ENCODE peak calls at places on chromosomes 5 and 9, in nine cellular contexts. One of them, this sample, is unnamed.

GRCh38 chr9:22244141-22245011 is 202.2 kb upstream of the DMRTA1 start:
- DNase-seq in mammary epithelial cell: peak; percentile 58
- DNase-seq in lung: no peak
- DNase-seq in prostate gland: no peak
- DNase-seq in HFF-Myc: peak; percentile 33
- DNase-seq in colonic mucosa: peak; percentile 45
- DNase-seq in cardiac muscle cell: peak; percentile 65
- DNase-seq in AG04450: no peak
- DNase-seq in PC-9: peak; percentile 49
- DNase-seq in this sample: no peak

GRCh38 chr5:133398646-133399081 is 213.7 kb downstream of the FSTL4 start:
- DNase-seq in mammary epithelial cell: no peak
- DNase-seq in lung: peak; percentile 17
- DNase-seq in prostate gland: no peak
- DNase-seq in HFF-Myc: no peak
- DNase-seq in colonic mucosa: no peak
- DNase-seq in cardiac muscle cell: no peak
- DNase-seq in AG04450: no peak
- DNase-seq in PC-9: no peak
- DNase-seq in this sample: peak; percentile 63

GRCh38 chr5:107215581-107215980 is 455.2 kb downstream of the EFNA5 start:
- DNase-seq in mammary epithelial cell: peak; percentile 11
- DNase-seq in lung: no peak
- DNase-seq in prostate gland: no peak
- DNase-seq in HFF-Myc: no peak
- DNase-seq in colonic mucosa: no peak
- DNase-seq in cardiac muscle cell: no peak
- DNase-seq in AG04450: no peak
- DNase-seq in PC-9: peak; percentile 9
- DNase-seq in this sample: no peak

GRCh38 chr9:115883467-115884329 is 269.9 kb upstream of the PAPPA start:
- DNase-seq in mammary epithelial cell: peak; percentile 66
- DNase-seq in lung: no peak
- DNase-seq in prostate gland: peak; percentile 12
- DNase-seq in HFF-Myc: peak; percentile 26
- DNase-seq in colonic mucosa: peak; percentile 23
- DNase-seq in cardiac muscle cell: peak; percentile 47
- DNase-seq in AG04450: peak; percentile 10
- DNase-seq in PC-9: peak; percentile 53
- DNase-seq in this sample: no peak

GRCh38 chr5:6742081-6742758 is 29.0 kb downstream of the TENT4A start:
- DNase-seq in mammary epithelial cell: no peak
- DNase-seq in lung: no peak
- DNase-seq in prostate gland: no peak
- DNase-seq in HFF-Myc: no peak
- DNase-seq in colonic mucosa: no peak
- DNase-seq in cardiac muscle cell: no peak
- DNase-seq in AG04450: no peak
- DNase-seq in PC-9: no peak
- DNase-seq in this sample: peak; percentile 51

GRCh38 chr5:55176176-55176818 is 3.3 kb upstream of the CDC20B start:
- DNase-seq in mammary epithelial cell: peak; percentile 53
- DNase-seq in lung: no peak
- DNase-seq in prostate gland: no peak
- DNase-seq in HFF-Myc: no peak
- DNase-seq in colonic mucosa: peak; percentile 76
- DNase-seq in cardiac muscle cell: peak; percentile 82
- DNase-seq in AG04450: no peak
- DNase-seq in PC-9: peak; percentile 72
- DNase-seq in this sample: no peak

GRCh38 chr9:6194934-6195333 is 20.7 kb upstream of the IL33 start:
- DNase-seq in mammary epithelial cell: no peak
- DNase-seq in lung: no peak
- DNase-seq in prostate gland: no peak
- DNase-seq in HFF-Myc: no peak
- DNase-seq in colonic mucosa: no peak
- DNase-seq in cardiac muscle cell: no peak
- DNase-seq in AG04450: no peak
- DNase-seq in PC-9: no peak
- DNase-seq in this sample: no peak

GRCh38 chr9:3887121-3887797 is 361.5 kb upstream of the RFX3 start:
- DNase-seq in mammary epithelial cell: peak; percentile 17
- DNase-seq in lung: no peak
- DNase-seq in prostate gland: no peak
- DNase-seq in HFF-Myc: no peak
- DNase-seq in colonic mucosa: no peak
- DNase-seq in cardiac muscle cell: no peak
- DNase-seq in AG04450: no peak
- DNase-seq in PC-9: no peak
- DNase-seq in this sample: no peak

GRCh38 chr5:44398382-44398781 is 9.2 kb upstream of the FGF10 start:
- DNase-seq in mammary epithelial cell: no peak
- DNase-seq in lung: no peak
- DNase-seq in prostate gland: no peak
- DNase-seq in HFF-Myc: no peak
- DNase-seq in colonic mucosa: no peak
- DNase-seq in cardiac muscle cell: no peak
- DNase-seq in AG04450: no peak
- DNase-seq in PC-9: no peak
- DNase-seq in this sample: no peak

GRCh38 chr5:1555011-1555807 is 31.4 kb upstream of the LPCAT1 start:
- DNase-seq in mammary epithelial cell: peak; percentile 85
- DNase-seq in lung: peak; percentile 91
- DNase-seq in prostate gland: no peak
- DNase-seq in HFF-Myc: no peak
- DNase-seq in colonic mucosa: peak; percentile 28
- DNase-seq in cardiac muscle cell: no peak
- DNase-seq in AG04450: no peak
- DNase-seq in PC-9: peak; percentile 100
- DNase-seq in this sample: peak; percentile 93

GRCh38 chr5:119368238-119368630 is 12.4 kb downstream of the TNFAIP8 start:
- DNase-seq in mammary epithelial cell: no peak
- DNase-seq in lung: no peak
- DNase-seq in prostate gland: no peak
- DNase-seq in HFF-Myc: no peak
- DNase-seq in colonic mucosa: no peak
- DNase-seq in cardiac muscle cell: no peak
- DNase-seq in AG04450: no peak
- DNase-seq in PC-9: no peak
- DNase-seq in this sample: no peak

GRCh38 chr5:65198777-65199120 is 283.0 kb downstream of the ADAMTS6 start:
- DNase-seq in mammary epithelial cell: peak; percentile 99
- DNase-seq in lung: no peak
- DNase-seq in prostate gland: no peak
- DNase-seq in HFF-Myc: peak; percentile 99
- DNase-seq in colonic mucosa: no peak
- DNase-seq in cardiac muscle cell: no peak
- DNase-seq in AG04450: peak; percentile 97
- DNase-seq in PC-9: peak; percentile 35
- DNase-seq in this sample: no peak

GRCh38 chr9:3868012-3868411 is 342.2 kb upstream of the RFX3 start:
- DNase-seq in mammary epithelial cell: no peak
- DNase-seq in lung: no peak
- DNase-seq in prostate gland: no peak
- DNase-seq in HFF-Myc: no peak
- DNase-seq in colonic mucosa: no peak
- DNase-seq in cardiac muscle cell: no peak
- DNase-seq in AG04450: no peak
- DNase-seq in PC-9: no peak
- DNase-seq in this sample: no peak

DNA sequence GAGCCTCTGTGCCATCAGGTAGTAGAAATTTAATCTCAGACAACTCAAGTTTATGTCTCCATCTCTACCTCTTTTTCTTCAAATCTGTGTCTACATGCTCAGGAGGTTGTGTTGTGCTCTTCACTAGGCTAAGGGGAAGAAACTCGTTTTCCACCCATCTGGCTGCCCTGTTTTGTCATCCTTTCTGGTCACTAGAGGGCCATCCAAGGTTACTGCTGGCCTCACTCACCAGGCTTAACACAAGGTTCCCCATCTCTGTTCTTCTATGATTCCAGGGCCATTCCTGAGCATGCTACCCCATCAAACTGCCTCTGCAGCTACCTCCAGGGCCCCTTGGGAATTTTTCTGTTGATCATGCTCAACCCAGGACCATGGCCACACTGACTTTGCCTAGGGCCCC is 213.3 kb upstream of the FBXL7 start:
- DNase-seq in mammary epithelial cell: no peak
- DNase-seq in lung: no peak
- DNase-seq in prostate gland: no peak
- DNase-seq in HFF-Myc: no peak
- DNase-seq in colonic mucosa: no peak
- DNase-seq in cardiac muscle cell: peak; percentile 35
- DNase-seq in AG04450: no peak
- DNase-seq in PC-9: no peak
- DNase-seq in this sample: no peak
- TF ChIP-seq CTCF in mammary epithelial cell: no peak
- TF ChIP-seq CTCF in lung: no peak
- TF ChIP-seq CTCF in prostate gland: no peak
- TF ChIP-seq CTCF in HFF-Myc: peak; percentile 18
- TF ChIP-seq CTCF in colonic mucosa: no peak
- TF ChIP-seq CTCF in cardiac muscle cell: peak; percentile 37
- TF ChIP-seq CTCF in AG04450: no peak
- TF ChIP-seq CTCF in PC-9: no peak
- TF ChIP-seq CTCF in this sample: peak; percentile 18

GRCh38 chr5:171221931-171222330 is 87.1 kb upstream of the TLX3 start:
- DNase-seq in mammary epithelial cell: no peak
- DNase-seq in lung: no peak
- DNase-seq in prostate gland: no peak
- DNase-seq in HFF-Myc: no peak
- DNase-seq in colonic mucosa: no peak
- DNase-seq in cardiac muscle cell: no peak
- DNase-seq in AG04450: no peak
- DNase-seq in PC-9: no peak
- DNase-seq in this sample: no peak

GRCh38 chr5:171226864-171227263 is 82.2 kb upstream of the TLX3 start:
- DNase-seq in mammary epithelial cell: no peak
- DNase-seq in lung: no peak
- DNase-seq in prostate gland: no peak
- DNase-seq in HFF-Myc: no peak
- DNase-seq in colonic mucosa: no peak
- DNase-seq in cardiac muscle cell: no peak
- DNase-seq in AG04450: no peak
- DNase-seq in PC-9: no peak
- DNase-seq in this sample: no peak

GRCh38 chr5:171223927-171224326 is 85.1 kb upstream of the TLX3 start:
- DNase-seq in mammary epithelial cell: no peak
- DNase-seq in lung: no peak
- DNase-seq in prostate gland: no peak
- DNase-seq in HFF-Myc: no peak
- DNase-seq in colonic mucosa: no peak
- DNase-seq in cardiac muscle cell: no peak
- DNase-seq in AG04450: no peak
- DNase-seq in PC-9: no peak
- DNase-seq in this sample: no peak

GRCh38 chr5:171226096-171226495 is 83.0 kb upstream of the TLX3 start:
- DNase-seq in mammary epithelial cell: no peak
- DNase-seq in lung: no peak
- DNase-seq in prostate gland: no peak
- DNase-seq in HFF-Myc: no peak
- DNase-seq in colonic mucosa: no peak
- DNase-seq in cardiac muscle cell: no peak
- DNase-seq in AG04450: no peak
- DNase-seq in PC-9: no peak
- DNase-seq in this sample: no peak
- TF ChIP-seq CTCF in mammary epithelial cell: peak; percentile 33
- TF ChIP-seq CTCF in lung: no peak
- TF ChIP-seq CTCF in prostate gland: no peak
- TF ChIP-seq CTCF in HFF-Myc: peak; percentile 17
- TF ChIP-seq CTCF in colonic mucosa: no peak
- TF ChIP-seq CTCF in cardiac muscle cell: peak; percentile 14
- TF ChIP-seq CTCF in AG04450: peak; percentile 45
- TF ChIP-seq CTCF in PC-9: no peak
- TF ChIP-seq CTCF in this sample: peak; percentile 48

GRCh38 chr9:134590240-134591081 is 51.1 kb upstream of the COL5A1 start:
- DNase-seq in mammary epithelial cell: no peak
- DNase-seq in lung: peak; percentile 59
- DNase-seq in prostate gland: no peak
- DNase-seq in HFF-Myc: no peak
- DNase-seq in colonic mucosa: peak; percentile 16
- DNase-seq in cardiac muscle cell: no peak
- DNase-seq in AG04450: no peak
- DNase-seq in PC-9: no peak
- DNase-seq in this sample: peak; percentile 62

GRCh38 chr9:134589748-134590147 is 51.9 kb upstream of the COL5A1 start:
- DNase-seq in mammary epithelial cell: no peak
- DNase-seq in lung: peak; percentile 26
- DNase-seq in prostate gland: no peak
- DNase-seq in HFF-Myc: no peak
- DNase-seq in colonic mucosa: peak; percentile 10
- DNase-seq in cardiac muscle cell: no peak
- DNase-seq in AG04450: no peak
- DNase-seq in PC-9: no peak
- DNase-seq in this sample: peak; percentile 54

GRCh38 chr9:134591082-134591571 is 50.5 kb upstream of the COL5A1 start:
- DNase-seq in mammary epithelial cell: no peak
- DNase-seq in lung: peak; percentile 28
- DNase-seq in prostate gland: no peak
- DNase-seq in HFF-Myc: no peak
- DNase-seq in colonic mucosa: no peak
- DNase-seq in cardiac muscle cell: no peak
- DNase-seq in AG04450: no peak
- DNase-seq in PC-9: no peak
- DNase-seq in this sample: peak; percentile 77

GRCh38 chr9:134585021-134585561 is 56.5 kb upstream of the COL5A1 start:
- DNase-seq in mammary epithelial cell: no peak
- DNase-seq in lung: peak; percentile 18
- DNase-seq in prostate gland: no peak
- DNase-seq in HFF-Myc: no peak
- DNase-seq in colonic mucosa: peak; percentile 7
- DNase-seq in cardiac muscle cell: no peak
- DNase-seq in AG04450: no peak
- DNase-seq in PC-9: no peak
- DNase-seq in this sample: peak; percentile 80

GRCh38 chr9:134585746-134586706 is 55.6 kb upstream of the COL5A1 start:
- DNase-seq in mammary epithelial cell: peak; percentile 6
- DNase-seq in lung: peak; percentile 25
- DNase-seq in prostate gland: no peak
- DNase-seq in HFF-Myc: no peak
- DNase-seq in colonic mucosa: peak; percentile 2
- DNase-seq in cardiac muscle cell: no peak
- DNase-seq in AG04450: no peak
- DNase-seq in PC-9: peak; percentile 58
- DNase-seq in this sample: peak; percentile 87
- TF ChIP-seq CTCF in mammary epithelial cell: no peak
- TF ChIP-seq CTCF in lung: no peak
- TF ChIP-seq CTCF in prostate gland: no peak
- TF ChIP-seq CTCF in HFF-Myc: no peak
- TF ChIP-seq CTCF in colonic mucosa: no peak
- TF ChIP-seq CTCF in cardiac muscle cell: peak; percentile 10
- TF ChIP-seq CTCF in AG04450: peak; percentile 47
- TF ChIP-seq CTCF in PC-9: no peak
- TF ChIP-seq CTCF in this sample: peak; percentile 36

DNA sequence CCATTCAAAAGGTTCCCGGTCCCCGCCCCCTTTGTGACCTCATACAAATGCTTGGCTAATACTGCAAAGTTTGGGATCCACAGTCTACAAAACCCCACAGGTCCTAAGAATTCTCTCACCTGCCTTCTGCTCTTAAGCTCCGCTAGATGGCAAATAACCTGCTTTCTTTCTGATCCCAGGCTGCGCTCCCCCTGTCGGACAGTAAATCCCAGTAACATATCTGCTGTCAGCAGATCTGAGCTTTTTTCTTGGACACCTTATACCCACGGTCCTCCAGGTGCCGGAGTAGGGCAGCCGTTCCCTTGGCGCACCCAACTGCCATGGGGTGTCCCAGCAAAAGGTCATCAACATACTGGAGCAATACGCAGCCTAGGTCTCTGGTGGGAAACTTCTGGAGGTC is 39.0 kb upstream of the PPP1R26 start:
- DNase-seq in mammary epithelial cell: no peak
- DNase-seq in lung: no peak
- DNase-seq in prostate gland: no peak
- DNase-seq in HFF-Myc: no peak
- DNase-seq in colonic mucosa: no peak
- DNase-seq in cardiac muscle cell: no peak
- DNase-seq in AG04450: no peak
- DNase-seq in PC-9: no peak
- DNase-seq in this sample: no peak
- TF ChIP-seq CTCF in mammary epithelial cell: peak; percentile 61
- TF ChIP-seq CTCF in lung: no peak
- TF ChIP-seq CTCF in prostate gland: no peak
- TF ChIP-seq CTCF in HFF-Myc: no peak
- TF ChIP-seq CTCF in colonic mucosa: no peak
- TF ChIP-seq CTCF in cardiac muscle cell: peak; percentile 19
- TF ChIP-seq CTCF in AG04450: no peak
- TF ChIP-seq CTCF in PC-9: no peak
- TF ChIP-seq CTCF in this sample: no peak

This sample was measured in osteocyte.